ENCODE peak calls at places on chromosomes 1 and 21, in nine cellular contexts. H is AG09309, B is glutamatergic neuron, X is PC-3, J is osteocyte, O is transverse colon, P is astrocyte of the cerebellum, L is A549, K is RWPE1. Z is an unnamed sample.

GRCh38 chr1:248837045-248837793 is 805 bp upstream of the ZNF672 start:
- DNase-seq in H (no peak), B (no peak), X (no peak), J (no peak), O (peak), P (no peak), L (no peak), K (no peak), Z (no peak)

GRCh38 chr1:39842030-39842678 is 41.1 kb downstream of the TRIT1 start:
- DNase-seq in H (no peak), B (no peak), X (no peak), J (no peak), O (no peak), P (no peak), L (no peak), K (no peak), Z (no peak)

GRCh38 chr1:108080448-108080847 is 115.5 kb upstream of the VAV3 start:
- DNase-seq in H (no peak), B (no peak), X (no peak), J (no peak), O (no peak), P (no peak), L (no peak), K (no peak), Z (no peak)

GRCh38 chr1:191145834-191146233 is 668.2 kb upstream of the BRINP3 start:
- DNase-seq in H (no peak), B (no peak), X (no peak), J (no peak), O (no peak), P (no peak), L (no peak), K (no peak), Z (no peak)

GRCh38 chr1:181083842-181084605 is 4.5 kb upstream of the IER5 start:
- DNase-seq in H (no peak), B (no peak), X (peak), J (no peak), O (peak), P (no peak), L (no peak), K (no peak), Z (peak)

GRCh38 chr1:1349256-1350012 is at the start of gene DVL1:
- DNase-seq in H (no peak), B (peak), X (peak), J (no peak), O (peak), P (no peak), L (no peak), K (peak), Z (no peak)

GRCh38 chr1:234125283-234125682 is 220.8 kb downstream of the SLC35F3 start:
- DNase-seq in H (no peak), B (peak), X (peak), J (no peak), O (peak), P (no peak), L (no peak), K (no peak), Z (no peak)

GRCh38 chr1:61323681-61324328 is 241.4 kb downstream of the NFIA start:
- DNase-seq in H (no peak), B (no peak), X (peak), J (no peak), O (no peak), P (no peak), L (no peak), K (peak), Z (no peak)

GRCh38 chr1:6249732-6250689 is 6.0 kb downstream of the HES3 start:
- DNase-seq in H (no peak), B (no peak), X (no peak), J (no peak), O (no peak), P (no peak), L (no peak), K (no peak), Z (no peak)

GRCh38 chr1:8702121-8702520 is 115.3 kb downstream of the RERE start:
- DNase-seq in H (no peak), B (no peak), X (peak), J (no peak), O (peak), P (no peak), L (no peak), K (peak), Z (no peak)

GRCh38 chr1:6108937-6109636 is 63.4 kb downstream of the KCNAB2 start:
- DNase-seq in H (peak), B (peak), X (peak), J (no peak), O (peak), P (peak), L (peak), K (peak), Z (no peak)

GRCh38 chr1:162300057-162300917 is 76.4 kb downstream of the SPATA46 start:
- DNase-seq in H (no peak), B (no peak), X (no peak), J (no peak), O (no peak), P (no peak), L (no peak), K (no peak), Z (no peak)

GRCh38 chr1:47323475-47324105 is 9.6 kb upstream of the STIL start:
- DNase-seq in H (no peak), B (no peak), X (no peak), J (no peak), O (no peak), P (no peak), L (no peak), K (no peak), Z (no peak)

GRCh38 chr1:43952731-43953350 is 6.1 kb downstream of the IPO13 start:
- DNase-seq in H (no peak), B (no peak), X (no peak), J (no peak), O (no peak), P (no peak), L (no peak), K (no peak), Z (no peak)

GRCh38 chr1:39381839-39382238 is 109.6 kb upstream of the BMP8A start:
- DNase-seq in H (no peak), B (no peak), X (no peak), J (no peak), O (no peak), P (no peak), L (no peak), K (no peak), Z (no peak)

GRCh38 chr1:93814059-93814794 is 64.8 kb downstream of the DNTTIP2 start:
- DNase-seq in H (peak), B (peak), X (peak), J (peak), O (peak), P (peak), L (peak), K (peak), Z (no peak)

GRCh38 chr1:66542811-66543767 is 9.1 kb downstream of the SGIP1 start:
- DNase-seq in H (peak), B (no peak), X (peak), J (no peak), O (peak), P (no peak), L (no peak), K (no peak), Z (no peak)

GRCh38 chr1:243447342-243447741 is 191.5 kb downstream of the SDCCAG8 start:
- DNase-seq in H (peak), B (no peak), X (peak), J (no peak), O (no peak), P (no peak), L (no peak), K (peak), Z (peak)

GRCh38 chr1:163774390-163774789 is 452.6 kb downstream of the NUF2 start:
- DNase-seq in H (no peak), B (no peak), X (no peak), J (no peak), O (no peak), P (no peak), L (no peak), K (no peak), Z (no peak)

GRCh38 chr1:201593200-201593828 is 54.4 kb downstream of the NAV1 start:
- DNase-seq in H (peak), B (no peak), X (peak), J (no peak), O (peak), P (peak), L (peak), K (peak), Z (no peak)

GRCh38 chr1:115332813-115333608 is 5.0 kb downstream of the NGF start:
- DNase-seq in H (peak), B (no peak), X (no peak), J (no peak), O (no peak), P (peak), L (no peak), K (peak), Z (no peak)

GRCh38 chr1:20477355-20478071 is 8.5 kb downstream of the CAMK2N1 start:
- DNase-seq in H (no peak), B (no peak), X (no peak), J (no peak), O (no peak), P (peak), L (no peak), K (no peak), Z (no peak)

GRCh38 chr1:116731439-116731838 is 22.8 kb upstream of the CD2 start:
- DNase-seq in H (no peak), B (no peak), X (no peak), J (no peak), O (no peak), P (no peak), L (no peak), K (no peak), Z (no peak)

GRCh38 chr1:17768651-17769241 is 13.6 kb downstream of the ACTL8 start:
- DNase-seq in H (no peak), B (no peak), X (peak), J (peak), O (peak), P (peak), L (peak), K (no peak), Z (no peak)

GRCh38 chr1:107344268-107344667 is 203.4 kb downstream of the NTNG1 start:
- DNase-seq in H (no peak), B (no peak), X (no peak), J (no peak), O (no peak), P (no peak), L (no peak), K (no peak), Z (no peak)

GRCh38 chr21:38959686-38960049 is 153.9 kb downstream of the ETS2 start:
- DNase-seq in H (no peak), B (no peak), X (no peak), J (no peak), O (no peak), P (no peak), L (no peak), K (no peak), Z (no peak)

GRCh38 chr1:176325664-176326063 is 118.6 kb upstream of the COP1 start:
- DNase-seq in H (no peak), B (no peak), X (no peak), J (no peak), O (no peak), P (no peak), L (no peak), K (no peak), Z (no peak)
- TF ChIP-seq CTCF in H (no peak), B (no peak), X (no peak), J (no peak), O (no peak), P (no peak), L (no peak), K (no peak), Z (no peak)

DNA sequence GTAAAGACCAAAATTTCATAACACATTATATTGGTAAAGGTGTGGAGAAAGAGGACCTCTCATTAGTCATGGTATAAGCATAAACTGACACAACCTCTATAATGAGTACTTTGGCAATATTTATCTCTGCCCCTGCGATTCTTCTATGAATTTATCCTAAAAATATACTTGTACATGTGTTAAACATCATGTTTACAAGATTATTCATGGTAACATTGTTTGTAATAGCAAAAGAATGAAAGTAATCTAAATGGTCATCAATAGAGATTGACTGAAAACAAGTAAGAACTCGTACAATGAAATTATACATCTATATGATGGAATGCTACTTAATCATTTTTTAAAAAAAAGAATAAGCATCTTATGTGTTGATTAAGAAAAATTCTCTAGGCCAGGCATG is 96.4 kb downstream of the KIAA0319L start:
- DNase-seq in H (no peak), B (no peak), X (no peak), J (no peak), O (no peak), P (no peak), L (no peak), K (peak), Z (no peak)
- TF ChIP-seq CTCF in H (no peak), B (no peak), X (no peak), J (no peak), O (no peak), P (no peak), L (no peak), K (no peak), Z (no peak)

GRCh38 chr1:203701606-203702005 is 63.4 kb upstream of the LAX1 start:
- DNase-seq in H (no peak), B (no peak), X (peak), J (no peak), O (no peak), P (no peak), L (peak), K (peak), Z (no peak)

GRCh38 chr1:203702130-203702577 is 62.8 kb upstream of the LAX1 start:
- DNase-seq in H (no peak), B (peak), X (peak), J (no peak), O (peak), P (peak), L (peak), K (peak), Z (no peak)

GRCh38 chr1:203706444-203706843 is 58.5 kb upstream of the LAX1 start:
- DNase-seq in H (no peak), B (no peak), X (no peak), J (no peak), O (no peak), P (no peak), L (no peak), K (peak), Z (no peak)

GRCh38 chr1:203703586-203703985 is 61.4 kb upstream of the LAX1 start:
- DNase-seq in H (no peak), B (no peak), X (no peak), J (no peak), O (no peak), P (no peak), L (no peak), K (no peak), Z (no peak)

GRCh38 chr1:203704120-203704519 is 60.9 kb upstream of the LAX1 start:
- DNase-seq in H (no peak), B (no peak), X (no peak), J (no peak), O (no peak), P (no peak), L (no peak), K (no peak), Z (no peak)
- TF ChIP-seq CTCF in H (no peak), B (no peak), X (no peak), J (no peak), O (no peak), P (no peak), L (no peak), K (no peak), Z (no peak)

GRCh38 chr1:221979461-221980032 is 237.7 kb upstream of the DUSP10 start:
- DNase-seq in H (no peak), B (no peak), X (peak), J (no peak), O (no peak), P (no peak), L (no peak), K (peak), Z (no peak)
- TF ChIP-seq CTCF in H (no peak), B (peak), X (peak), J (peak), O (no peak), P (peak), L (peak), K (no peak), Z (no peak)

GRCh38 chr1:183592733-183593132 is 2.5 kb upstream of the NCF2 start:
- DNase-seq in H (no peak), B (no peak), X (no peak), J (no peak), O (no peak), P (no peak), L (no peak), K (no peak), Z (no peak)

GRCh38 chr1:183588827-183589226 is 1.4 kb downstream of the NCF2 start:
- DNase-seq in H (no peak), B (no peak), X (peak), J (no peak), O (peak), P (no peak), L (no peak), K (no peak), Z (no peak)

GRCh38 chr1:183589384-183589783 is 875 bp downstream of the NCF2 start:
- DNase-seq in H (no peak), B (no peak), X (no peak), J (no peak), O (no peak), P (no peak), L (no peak), K (no peak), Z (no peak)

GRCh38 chr1:183589836-183590224 is 429 bp downstream of the NCF2 start:
- DNase-seq in H (no peak), B (no peak), X (no peak), J (no peak), O (no peak), P (no peak), L (no peak), K (no peak), Z (no peak)

DNA sequence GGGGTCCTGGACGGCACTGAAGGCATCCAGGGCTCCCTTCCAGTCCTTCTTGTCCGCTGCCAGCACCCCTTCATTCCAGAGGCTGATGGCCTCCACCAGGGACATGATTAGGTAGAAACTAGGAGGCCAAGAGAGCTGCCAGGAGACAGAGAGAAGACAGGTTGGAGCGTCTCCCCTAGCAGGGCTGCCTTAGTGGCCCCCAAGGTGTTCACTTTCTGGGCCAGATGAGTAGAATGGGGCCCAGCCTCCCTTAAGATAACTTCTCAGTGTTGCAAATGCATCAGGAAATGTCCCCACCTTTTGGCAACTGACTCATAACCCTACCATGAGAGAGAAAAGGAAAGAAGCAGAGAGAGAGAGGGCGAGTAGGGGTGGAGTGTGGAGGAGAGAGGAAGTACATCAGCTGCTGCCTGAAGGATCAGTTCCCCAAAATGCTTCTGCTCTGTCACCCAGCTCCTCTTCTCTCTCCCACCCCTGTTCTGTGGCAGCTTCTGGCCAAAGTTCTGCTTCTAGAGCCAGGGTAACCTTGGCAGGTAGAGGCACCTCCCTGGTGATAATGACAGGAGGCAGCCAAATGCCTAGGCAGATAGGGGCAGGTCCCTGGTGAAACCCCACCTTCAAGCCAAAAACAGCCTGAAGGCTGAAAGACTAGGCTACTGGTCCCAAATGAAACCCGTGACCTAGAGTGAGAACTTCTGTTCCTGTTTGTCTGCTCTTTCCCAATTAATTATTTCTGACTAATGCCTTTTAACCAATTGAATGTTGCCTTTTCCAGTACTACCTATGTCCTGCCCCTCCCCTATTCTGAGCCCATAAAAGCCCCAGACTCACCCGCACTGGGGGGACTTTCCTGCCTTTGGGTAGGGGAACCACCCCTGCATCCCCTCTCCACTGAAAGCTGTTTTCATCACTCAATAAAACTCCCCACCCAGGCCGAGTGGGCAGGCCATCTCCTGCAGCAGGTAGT is at the start of gene NCF2:
- DNase-seq in H (no peak), B (no peak), X (no peak), J (no peak), O (peak), P (no peak), L (no peak), K (peak), Z (peak)
- TF ChIP-seq CTCF in H (no peak), B (no peak), X (no peak), J (no peak), O (no peak), P (no peak), L (no peak), K (no peak), Z (no peak)